ENCODE peak calls at places on chromosomes 3 and 15, in ten cellular contexts. Y, C, X, V, P, E, L, I, F and R are unnamed samples.

GRCh38 chr3:187844708-187845107 is 99.4 kb upstream of the BCL6 start:
- DNase-seq in Y (no peak), C (no peak), X (no peak), V (no peak), P (no peak), E (no peak), L (no peak), I (no peak), F (no peak), R (no peak)

GRCh38 chr3:159779883-159780282 is 208.8 kb upstream of the IL12A start:
- DNase-seq in Y (no peak), C (no peak), X (no peak), V (no peak), P (no peak), E (no peak), L (no peak), I (no peak), F (no peak), R (no peak)

GRCh38 chr15:75682181-75683135 is 30.2 kb downstream of the CSPG4 start:
- DNase-seq in Y (no peak), C (no peak), X (no peak), V (no peak), P (no peak), E (no peak), L (no peak), I (no peak), F (no peak), R (no peak)

GRCh38 chr3:170078620-170079281 is 41.0 kb downstream of the GPR160 start:
- DNase-seq in Y (no peak), C (no peak), X (peak), V (no peak), P (no peak), E (no peak), L (no peak), I (no peak), F (no peak), R (no peak)

GRCh38 chr3:47123857-47124256 is 40.1 kb downstream of the SETD2 start:
- DNase-seq in Y (no peak), C (no peak), X (no peak), V (no peak), P (no peak), E (no peak), L (no peak), I (no peak), F (no peak), R (no peak)

GRCh38 chr15:29135266-29135665 is 134.4 kb downstream of the NSMCE3 start:
- DNase-seq in Y (no peak), C (no peak), X (no peak), V (no peak), P (no peak), E (no peak), L (no peak), I (peak), F (no peak), R (no peak)

GRCh38 chr3:189324538-189325138 is 152.9 kb downstream of the TPRG1 start:
- DNase-seq in Y (peak), C (no peak), X (peak), V (no peak), P (peak), E (peak), L (peak), I (peak), F (no peak), R (peak)

GRCh38 chr3:99407257-99407656 is 231.1 kb upstream of the COL8A1 start:
- DNase-seq in Y (no peak), C (no peak), X (peak), V (no peak), P (no peak), E (no peak), L (no peak), I (no peak), F (no peak), R (no peak)

GRCh38 chr3:46690798-46691197 is 2.7 kb downstream of the ALS2CL start:
- DNase-seq in Y (no peak), C (no peak), X (no peak), V (no peak), P (no peak), E (peak), L (no peak), I (peak), F (no peak), R (no peak)

GRCh38 chr15:64857421-64857820 is 15.7 kb downstream of the PLEKHO2 start:
- DNase-seq in Y (no peak), C (no peak), X (peak), V (no peak), P (no peak), E (no peak), L (no peak), I (peak), F (no peak), R (peak)

GRCh38 chr15:85570331-85570730 is 189.9 kb downstream of the AKAP13 start:
- DNase-seq in Y (no peak), C (no peak), X (no peak), V (no peak), P (no peak), E (no peak), L (no peak), I (no peak), F (no peak), R (no peak)

GRCh38 chr3:16186081-16186480 is 11.6 kb downstream of the GALNT15 start:
- DNase-seq in Y (no peak), C (no peak), X (peak), V (no peak), P (no peak), E (no peak), L (peak), I (no peak), F (no peak), R (peak)

GRCh38 chr15:25798207-25798931 is 64.8 kb downstream of the ATP10A start:
- DNase-seq in Y (no peak), C (no peak), X (no peak), V (no peak), P (no peak), E (no peak), L (no peak), I (peak), F (no peak), R (no peak)

GRCh38 chr3:11247362-11247761 is 24.8 kb upstream of the ATG7 start:
- DNase-seq in Y (no peak), C (no peak), X (no peak), V (no peak), P (no peak), E (peak), L (no peak), I (no peak), F (no peak), R (no peak)

GRCh38 chr15:70196314-70197291 is 98.9 kb upstream of the TLE3 start:
- DNase-seq in Y (peak), C (no peak), X (peak), V (peak), P (peak), E (peak), L (peak), I (peak), F (no peak), R (peak)

GRCh38 chr3:71754610-71755253 is 1.1 kb downstream of the GPR27 start:
- DNase-seq in Y (no peak), C (no peak), X (no peak), V (no peak), P (no peak), E (no peak), L (no peak), I (no peak), F (no peak), R (no peak)

GRCh38 chr3:182740710-182741109 is 52.6 kb upstream of the ATP11B start:
- DNase-seq in Y (no peak), C (no peak), X (no peak), V (peak), P (no peak), E (peak), L (no peak), I (no peak), F (no peak), R (no peak)